ENCODE peak calls at places on chromosomes 4 and X, in ten cellular contexts. I, A, H, G, K, S, Q, R, C and P are unnamed samples.

GRCh38 chr4:109389367-109390118 is 44.1 kb upstream of the SEC24B start:
- DNase-seq in R (no peak), K (no peak), A (peak; percentile 35), S (peak; percentile 38), I (no peak), Q (no peak), C (no peak), H (no peak), G (no peak), P (no peak)

GRCh38 chr4:161792991-161793390 is 370.8 kb downstream of the FSTL5 start:
- DNase-seq in K (no peak), Q (no peak), R (no peak), C (no peak), A (no peak), S (no peak), H (no peak), G (no peak), I (no peak), P (no peak)

GRCh38 chr4:80221161-80221560 is 23.9 kb downstream of the PRDM8 start:
- DNase-seq in K (no peak), C (no peak), H (no peak), Q (no peak), A (no peak), S (no peak), R (no peak), G (no peak), I (no peak), P (no peak)

GRCh38 chrX:153861147-153861546 is 24.8 kb downstream of the L1CAM start:
- DNase-seq in H (no peak), Q (peak; percentile 37), G (no peak), A (no peak), C (no peak), R (no peak), K (no peak), S (no peak), I (peak; percentile 73), P (no peak)

GRCh38 chrX:23803931-23804381 is 21.0 kb downstream of the SAT1 start:
- DNase-seq in K (peak; percentile 67), A (peak; percentile 30), I (no peak), C (peak; percentile 28), R (peak; percentile 84), S (peak; percentile 16), G (no peak), H (no peak), Q (peak; percentile 50), P (no peak)

GRCh38 chr4:188423039-188423438 is 283.8 kb downstream of the TRIML1 start:
- DNase-seq in R (no peak), I (no peak), G (no peak), H (no peak), Q (no peak), K (no peak), S (no peak), C (no peak), A (no peak), P (no peak)

GRCh38 chrX:23435575-23435974 is 100.9 kb downstream of the PTCHD1 start:
- DNase-seq in Q (no peak), R (no peak), A (no peak), K (no peak), C (no peak), H (no peak), S (no peak), G (no peak), I (no peak), P (no peak)

GRCh38 chrX:148290041-148290440 is 210.4 kb upstream of the AFF2 start:
- DNase-seq in H (no peak), G (no peak), S (no peak), K (no peak), I (no peak), A (no peak), C (no peak), Q (no peak), R (no peak), P (no peak)

GRCh38 chr4:89800012-89800516 is 36.9 kb downstream of the SNCA start:
- DNase-seq in A (no peak), K (no peak), S (no peak), Q (no peak), R (peak; percentile 48), G (no peak), C (no peak), I (no peak), H (no peak), P (no peak)

GRCh38 chrX:151537572-151537971 is 25.9 kb upstream of the PASD1 start:
- DNase-seq in G (no peak), C (no peak), Q (no peak), K (no peak), H (no peak), S (no peak), I (no peak), R (no peak), A (no peak), P (no peak)

GRCh38 chrX:137041329-137041728 is 7.5 kb upstream of the GPR101 start:
- DNase-seq in R (peak; percentile 12), Q (no peak), G (no peak), I (no peak), C (no peak), A (no peak), S (no peak), K (no peak), H (no peak), P (no peak)

GRCh38 chrX:106302304-106302703 is 134.2 kb downstream of the PWWP3B start:
- DNase-seq in H (no peak), C (no peak), S (no peak), R (peak; percentile 90), K (no peak), G (no peak), Q (no peak), I (no peak), A (no peak), P (no peak)

GRCh38 chrX:118221257-118221656 is 104.6 kb upstream of the KLHL13 start:
- DNase-seq in Q (no peak), R (no peak), C (no peak), K (no peak), A (no peak), I (no peak), G (no peak), H (no peak), S (peak; percentile 12), P (no peak)

GRCh38 chr4:51845736-51846135 is 2.8 kb downstream of the DCUN1D4 start:
- DNase-seq in R (no peak), S (no peak), C (no peak), H (no peak), G (no peak), I (no peak), K (no peak), Q (no peak), A (no peak), P (no peak)

DNA sequence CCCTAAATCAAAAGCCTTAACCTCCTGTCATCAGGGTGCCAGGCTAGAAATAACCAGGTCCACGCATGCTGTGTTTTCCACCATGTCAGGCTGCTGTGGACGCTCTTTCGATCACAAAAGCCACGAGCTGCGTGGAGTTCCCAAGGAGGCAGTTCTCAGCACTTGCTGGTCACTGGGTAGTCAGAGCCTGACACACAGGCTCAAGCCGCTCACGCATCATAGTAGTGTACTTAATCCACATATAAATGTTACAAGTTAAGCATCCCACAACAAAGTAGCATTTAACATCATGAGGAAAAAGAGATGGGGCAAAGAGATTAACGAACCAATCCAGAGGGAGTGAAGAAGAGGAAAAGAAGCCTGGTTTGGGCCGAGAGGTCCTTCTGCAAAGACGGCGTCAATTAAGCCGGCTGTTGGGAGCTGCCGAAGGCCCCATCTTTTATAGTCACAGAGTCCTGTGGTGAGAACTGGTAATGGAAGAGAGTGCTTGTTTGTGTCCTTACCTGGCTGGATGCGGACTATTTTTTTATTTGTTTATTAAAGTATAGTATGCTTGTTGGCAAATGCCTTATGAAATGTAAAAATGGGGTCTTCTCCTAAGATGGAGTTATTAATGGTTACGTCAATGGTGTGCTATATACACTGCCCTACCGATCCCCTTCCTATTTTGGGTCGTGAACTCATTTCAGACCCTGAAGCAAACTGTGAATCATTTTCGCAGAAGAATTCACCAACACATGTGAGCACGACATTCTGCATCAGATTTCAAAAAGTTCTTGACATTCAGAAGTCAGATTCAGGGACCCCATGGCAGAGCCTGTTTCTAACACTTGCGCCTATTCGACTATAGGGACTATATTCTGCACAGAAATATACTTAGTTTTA is 675 bp downstream of the PRIMPOL start:
- DNase-seq in I (no peak), H (no peak), G (no peak), K (peak; percentile 66), C (peak; percentile 17), R (peak; percentile 59), A (no peak), S (no peak), Q (peak; percentile 33), P (no peak)
- H3K4me1 ChIP-seq in I (no peaks in the 10 kb centered on the region), H (peaks cover 36% of the 10 kb centered on the region), G (peaks cover 26% of the 10 kb centered on the region), K (no peaks in the 10 kb centered on the region), C (peaks cover 14% of the 10 kb centered on the region), R (peaks cover 19% of the 10 kb centered on the region), A (peaks cover 10% of the 10 kb centered on the region), S (peaks cover 37% of the 10 kb centered on the region), Q (peaks cover 37% of the 10 kb centered on the region), P (peaks cover 44% of the 10 kb centered on the region)

GRCh38 chr4:85498068-85498733 is 23.3 kb downstream of the ARHGAP24 start:
- DNase-seq in G (no peak), I (no peak), C (no peak), S (peak; percentile 32), H (no peak), A (no peak), R (peak; percentile 71), K (peak; percentile 78), Q (peak; percentile 40), P (peak; percentile 62)
- H3K4me3 ChIP-seq in G (no peak overlapping the region), I (no peak overlapping the region), C (no peak overlapping the region), S (no peak overlapping the region), H (no peak overlapping the region), A (no peak overlapping the region), R (no peak overlapping the region), K (no peak overlapping the region), Q (no peak overlapping the region), P (no peak overlapping the region)

DNA sequence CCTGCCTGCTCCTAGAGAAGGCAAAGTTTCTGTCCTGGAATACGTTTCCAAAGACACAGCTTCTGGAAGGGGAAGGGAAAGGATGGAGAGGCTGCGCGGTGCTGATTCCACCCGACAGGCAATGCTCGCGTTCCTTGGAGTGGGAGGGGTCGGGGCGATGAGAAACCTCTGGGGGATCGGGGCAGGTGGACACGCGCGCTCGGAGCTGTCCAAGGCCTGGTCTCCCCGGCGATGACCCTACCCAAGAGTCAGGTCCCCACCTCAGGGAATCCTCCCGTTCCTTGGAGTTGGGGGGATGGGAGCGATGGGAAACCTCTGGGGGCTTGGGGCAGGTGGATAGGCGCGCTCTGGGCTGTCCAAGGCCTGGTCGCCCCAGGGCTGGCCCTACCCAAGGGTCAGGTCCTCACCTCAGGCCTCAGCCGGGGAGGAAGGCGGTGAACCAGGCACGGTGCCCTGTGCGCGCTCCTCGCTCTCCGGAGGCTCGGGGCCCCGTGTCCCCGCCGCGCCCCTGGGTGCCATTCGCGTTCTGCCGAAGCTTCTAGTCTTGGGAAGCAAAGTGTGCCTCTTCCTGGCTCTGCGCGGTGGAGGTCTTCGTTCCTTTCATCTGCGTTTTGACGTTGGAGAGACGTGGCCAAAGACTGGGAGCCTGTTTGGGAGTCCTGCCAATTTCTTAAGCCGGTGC is 10.6 kb upstream of the SHOX start:
- DNase-seq in S (no peak), I (peak; percentile 11), K (no peak), A (no peak), G (no peak), H (no peak), C (no peak), Q (no peak), R (no peak), P (no peak)
- H3K27me3 ChIP-seq in S (no peaks in the 10 kb centered on the region), I (no peaks in the 10 kb centered on the region), K (peaks cover 39% of the 10 kb centered on the region), A (peaks cover 23% of the 10 kb centered on the region), G (peaks cover 6% of the 10 kb centered on the region), H (no peaks in the 10 kb centered on the region), C (peaks cover 12% of the 10 kb centered on the region), Q (peaks cover 52% of the 10 kb centered on the region), R (peaks cover 8% of the 10 kb centered on the region), P (peaks cover 7% of the 10 kb centered on the region)

DNA sequence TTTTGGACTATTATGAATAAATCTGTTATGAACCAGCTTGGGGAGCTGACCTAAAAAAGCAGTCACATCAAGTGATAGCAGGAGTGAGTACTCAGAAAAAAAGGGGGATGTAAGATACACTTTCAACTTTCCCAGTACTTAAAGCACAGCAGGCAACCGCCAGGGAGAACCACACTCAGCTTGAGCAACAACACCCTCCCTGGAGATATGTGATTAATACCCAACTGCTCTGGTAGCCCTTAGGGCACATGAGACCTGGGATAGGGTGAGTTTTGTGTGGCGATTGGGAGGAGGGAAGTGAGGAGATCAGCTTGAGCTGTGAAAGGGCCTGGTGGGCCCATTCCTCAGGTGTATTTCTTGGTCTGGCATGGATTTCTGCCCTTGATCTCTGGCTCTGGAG is 220.3 kb upstream of the SFRP2 start:
- DNase-seq in K (no peak), S (no peak), I (no peak), R (peak; percentile 63), C (no peak), Q (no peak), A (no peak), H (no peak), G (no peak), P (no peak)
- H3K4me1 ChIP-seq in K (no peaks in the 10 kb centered on the region), S (no peaks in the 10 kb centered on the region), I (no peaks in the 10 kb centered on the region), R (peaks cover 28% of the 10 kb centered on the region), C (no peaks in the 10 kb centered on the region), Q (no peaks in the 10 kb centered on the region), A (no peaks in the 10 kb centered on the region), H (no peaks in the 10 kb centered on the region), G (no peaks in the 10 kb centered on the region), P (no peaks in the 10 kb centered on the region)